ENCODE peak calls at places on chromosome 14, in nine cellular contexts. J is DMS53; A is NCI-H1436; Z is gastrocnemius medialis; S is nucleus accumbens; D is A172; T is occipital lobe; B is HEK293T; N is activated T-helper 9 cell treated with anti-CD3 and anti-CD28 coated beads, Interleukin-2, amount 50 U/mL, for 16 hours. C is an unnamed sample.

GRCh38 chr14:24665440-24665991 is 31.5 kb upstream of the GZMB start:
- DNase-seq in T (no peak), J (no peak), B (no peak), S (no peak), A (no peak), Z (no peak), D (no peak), N (no peak), C (no peak)

GRCh38 chr14:105201928-105202513 is 20.9 kb upstream of the NUDT14 start:
- DNase-seq in S (no peak), D (no peak), T (no peak), J (no peak), Z (no peak), A (no peak), N (no peak), B (no peak), C (no peak)

GRCh38 chr14:101827286-101827685 is 65.8 kb downstream of the PPP2R5C start:
- DNase-seq in N (no peak), J (no peak), S (no peak), Z (no peak), D (no peak), A (no peak), B (no peak), T (no peak), C (no peak)

GRCh38 chr14:44448816-44449411 is 58.2 kb downstream of the FSCB start:
- DNase-seq in J (peak), N (no peak), D (no peak), B (no peak), A (no peak), S (no peak), T (no peak), Z (no peak), C (no peak)

GRCh38 chr14:87600236-87600635 is 392.7 kb downstream of the GALC start:
- DNase-seq in T (no peak), N (no peak), D (no peak), Z (no peak), B (no peak), A (no peak), S (no peak), J (no peak), C (no peak)

GRCh38 chr14:63248211-63248610 is 44.0 kb downstream of the RHOJ start:
- DNase-seq in Z (no peak), T (no peak), B (no peak), S (no peak), N (no peak), D (peak), J (no peak), A (no peak), C (no peak)

GRCh38 chr14:101235042-101235871 is 326.0 kb upstream of the DIO3 start:
- DNase-seq in J (peak), D (peak), N (peak), B (peak), T (no peak), A (peak), S (peak), Z (no peak), C (peak)

GRCh38 chr14:50862171-50862570 is 9.7 kb upstream of the ABHD12B start:
- DNase-seq in B (no peak), D (no peak), T (no peak), J (no peak), A (no peak), N (no peak), Z (no peak), S (no peak), C (peak)

GRCh38 chr14:76152333-76152681 is 585 bp downstream of the GPATCH2L start:
- DNase-seq in N (peak), D (peak), T (peak), A (peak), Z (peak), S (peak), J (peak), B (peak), C (peak)

GRCh38 chr14:33796356-33796755 is 154.5 kb downstream of the EGLN3 start:
- DNase-seq in J (no peak), Z (no peak), N (no peak), B (no peak), S (no peak), A (no peak), D (no peak), T (no peak), C (no peak)

GRCh38 chr14:86739761-86740160 is 1209.8 kb downstream of the FLRT2 start:
- DNase-seq in A (no peak), N (no peak), Z (no peak), T (no peak), B (no peak), S (no peak), D (no peak), J (no peak), C (no peak)

GRCh38 chr14:71597955-71598659 is 334.1 kb upstream of the RGS6 start:
- DNase-seq in N (no peak), S (no peak), J (no peak), B (no peak), D (no peak), Z (no peak), A (no peak), T (no peak), C (no peak)

GRCh38 chr14:93538411-93538810 is 107.7 kb downstream of the UNC79 start:
- DNase-seq in B (peak), D (no peak), A (no peak), N (no peak), T (no peak), S (no peak), J (peak), Z (no peak), C (no peak)

GRCh38 chr14:64845878-64846277 is 33.8 kb downstream of the SPTB start:
- DNase-seq in N (no peak), S (no peak), A (no peak), B (no peak), D (peak), Z (no peak), T (no peak), J (no peak), C (no peak)

GRCh38 chr14:50059773-50060629 is 56.4 kb downstream of the VCPKMT start:
- DNase-seq in S (no peak), J (no peak), A (no peak), T (no peak), D (no peak), Z (no peak), N (no peak), B (no peak), C (no peak)

GRCh38 chr14:104919993-104920315 is 4.7 kb upstream of the PLD4 start:
- DNase-seq in D (no peak), Z (no peak), J (no peak), B (no peak), N (no peak), T (no peak), A (no peak), S (no peak), C (no peak)

GRCh38 chr14:80055912-80056801 is 155.1 kb downstream of the DIO2 start:
- DNase-seq in S (peak), B (peak), N (no peak), T (no peak), J (peak), D (peak), A (peak), Z (no peak), C (peak)

GRCh38 chr14:30621354-30621953 is 665 bp upstream of the SCFD1 start:
- DNase-seq in B (peak), J (peak), A (no peak), S (no peak), D (peak), Z (no peak), T (no peak), N (no peak), C (no peak)

GRCh38 chr14:67815573-67816235 is 686 bp downstream of the ZFYVE26 start:
- DNase-seq in J (peak), Z (no peak), B (peak), S (no peak), A (no peak), T (peak), D (peak), N (no peak), C (peak)

GRCh38 chr14:55582741-55583140 is 2.7 kb downstream of the KTN1 start:
- DNase-seq in N (no peak), B (no peak), Z (no peak), T (no peak), J (no peak), S (no peak), D (no peak), A (no peak), C (no peak)

GRCh38 chr14:22556990-22557623 is 31.9 kb downstream of the DAD1 start:
- DNase-seq in D (peak), N (peak), S (peak), Z (peak), A (peak), B (peak), T (peak), J (peak), C (peak)

GRCh38 chr14:67493092-67493717 is 4.7 kb upstream of the TMEM229B start:
- DNase-seq in J (peak), A (no peak), D (no peak), B (no peak), N (no peak), T (no peak), Z (no peak), S (no peak), C (no peak)

GRCh38 chr14:23829736-23830474 is 123.7 kb upstream of the DHRS4 start:
- DNase-seq in B (peak), D (peak), T (peak), N (no peak), J (peak), Z (no peak), A (no peak), S (no peak), C (no peak)

GRCh38 chr14:39841088-39841487 is 408.9 kb upstream of the FBXO33 start:
- DNase-seq in T (no peak), Z (no peak), B (no peak), A (no peak), S (no peak), D (peak), J (no peak), N (no peak), C (no peak)